ENCODE peak calls at places on chromosomes 2 and 18, in six cellular contexts. One of them, this sample, is unnamed.

GRCh38 chr2:99337931-99338580 is 867 bp downstream of the EIF5B start:
- DNase-seq in DND-41: no peak
- DNase-seq in tibial artery: no peak
- DNase-seq in A549: peak
- DNase-seq in astrocyte of the spinal cord: peak
- DNase-seq in fibroblast of lung: peak
- DNase-seq in this sample: peak

GRCh38 chr2:114127372-114127771 is 237.5 kb downstream of the ACTR3 start:
- DNase-seq in astrocyte of the spinal cord: no peak
- DNase-seq in fibroblast of lung: no peak
- DNase-seq in DND-41: no peak
- DNase-seq in A549: no peak
- DNase-seq in tibial artery: no peak
- DNase-seq in this sample: no peak

GRCh38 chr2:160224507-160224906 is 24.4 kb upstream of the ITGB6 start:
- DNase-seq in DND-41: no peak
- DNase-seq in fibroblast of lung: no peak
- DNase-seq in tibial artery: no peak
- DNase-seq in astrocyte of the spinal cord: no peak
- DNase-seq in A549: no peak
- DNase-seq in this sample: no peak

GRCh38 chr2:150572961-150573395 is 85.5 kb upstream of the RND3 start:
- DNase-seq in tibial artery: no peak
- DNase-seq in A549: no peak
- DNase-seq in DND-41: no peak
- DNase-seq in fibroblast of lung: no peak
- DNase-seq in astrocyte of the spinal cord: no peak
- DNase-seq in this sample: no peak

GRCh38 chr2:145207884-145208283 is 688.0 kb upstream of the ZEB2 start:
- DNase-seq in DND-41: no peak
- DNase-seq in astrocyte of the spinal cord: no peak
- DNase-seq in tibial artery: no peak
- DNase-seq in A549: no peak
- DNase-seq in fibroblast of lung: no peak
- DNase-seq in this sample: no peak

GRCh38 chr2:226048625-226049024 is 649.1 kb downstream of the NYAP2 start:
- DNase-seq in A549: peak
- DNase-seq in fibroblast of lung: peak
- DNase-seq in DND-41: no peak
- DNase-seq in tibial artery: no peak
- DNase-seq in astrocyte of the spinal cord: peak
- DNase-seq in this sample: peak

GRCh38 chr2:14941151-14941631 is 308.7 kb downstream of the LRATD1 start:
- DNase-seq in astrocyte of the spinal cord: no peak
- DNase-seq in tibial artery: no peak
- DNase-seq in A549: no peak
- DNase-seq in DND-41: no peak
- DNase-seq in fibroblast of lung: peak
- DNase-seq in this sample: no peak

GRCh38 chr18:60987963-60988362 is 345.3 kb upstream of the CDH20 start:
- DNase-seq in tibial artery: no peak
- DNase-seq in fibroblast of lung: peak
- DNase-seq in DND-41: no peak
- DNase-seq in astrocyte of the spinal cord: peak
- DNase-seq in A549: no peak
- DNase-seq in this sample: no peak

GRCh38 chr18:33560686-33561370 is 17.2 kb upstream of the ASXL3 start:
- DNase-seq in fibroblast of lung: peak
- DNase-seq in A549: no peak
- DNase-seq in astrocyte of the spinal cord: peak
- DNase-seq in tibial artery: no peak
- DNase-seq in DND-41: peak
- DNase-seq in this sample: peak

GRCh38 chr2:6780765-6781274 is 84.9 kb downstream of the CMPK2 start:
- DNase-seq in fibroblast of lung: peak
- DNase-seq in tibial artery: no peak
- DNase-seq in astrocyte of the spinal cord: peak
- DNase-seq in A549: no peak
- DNase-seq in DND-41: peak
- DNase-seq in this sample: peak

GRCh38 chr2:164164602-164165001 is 428.8 kb upstream of the FIGN start:
- DNase-seq in tibial artery: no peak
- DNase-seq in astrocyte of the spinal cord: no peak
- DNase-seq in A549: no peak
- DNase-seq in DND-41: no peak
- DNase-seq in fibroblast of lung: no peak
- DNase-seq in this sample: no peak

GRCh38 chr18:48270929-48271328 is 138.3 kb downstream of the ZBTB7C start:
- DNase-seq in fibroblast of lung: no peak
- DNase-seq in astrocyte of the spinal cord: no peak
- DNase-seq in DND-41: no peak
- DNase-seq in A549: no peak
- DNase-seq in tibial artery: no peak
- DNase-seq in this sample: no peak

GRCh38 chr2:98403878-98404277 is 40.8 kb upstream of the INPP4A start:
- DNase-seq in A549: no peak
- DNase-seq in astrocyte of the spinal cord: no peak
- DNase-seq in DND-41: no peak
- DNase-seq in tibial artery: no peak
- DNase-seq in fibroblast of lung: no peak
- DNase-seq in this sample: no peak

GRCh38 chr2:117321816-117322215 is 492.7 kb upstream of the DDX18 start:
- DNase-seq in DND-41: no peak
- DNase-seq in tibial artery: no peak
- DNase-seq in astrocyte of the spinal cord: no peak
- DNase-seq in A549: no peak
- DNase-seq in fibroblast of lung: no peak
- DNase-seq in this sample: no peak

GRCh38 chr18:657998-658946 is 819 bp downstream of the TYMS start:
- DNase-seq in DND-41: peak
- DNase-seq in A549: peak
- DNase-seq in astrocyte of the spinal cord: peak
- DNase-seq in tibial artery: peak
- DNase-seq in fibroblast of lung: peak
- DNase-seq in this sample: peak

GRCh38 chr2:19860022-19860421 is 41.8 kb downstream of the TTC32 start:
- DNase-seq in A549: no peak
- DNase-seq in tibial artery: peak
- DNase-seq in DND-41: no peak
- DNase-seq in fibroblast of lung: peak
- DNase-seq in astrocyte of the spinal cord: no peak
- DNase-seq in this sample: no peak

GRCh38 chr2:240913810-240914644 is 7.9 kb downstream of the CROCC2 start:
- DNase-seq in astrocyte of the spinal cord: peak
- DNase-seq in fibroblast of lung: peak
- DNase-seq in A549: peak
- DNase-seq in DND-41: peak
- DNase-seq in tibial artery: peak
- DNase-seq in this sample: peak

GRCh38 chr2:177284531-177284930 is 20.0 kb upstream of the NFE2L2 start:
- DNase-seq in A549: no peak
- DNase-seq in tibial artery: no peak
- DNase-seq in fibroblast of lung: no peak
- DNase-seq in DND-41: no peak
- DNase-seq in astrocyte of the spinal cord: no peak
- DNase-seq in this sample: no peak

GRCh38 chr2:160301420-160301819 is 101.3 kb upstream of the ITGB6 start:
- DNase-seq in astrocyte of the spinal cord: no peak
- DNase-seq in DND-41: no peak
- DNase-seq in fibroblast of lung: no peak
- DNase-seq in A549: no peak
- DNase-seq in tibial artery: no peak
- DNase-seq in this sample: no peak

GRCh38 chr2:176464886-176465564 is 195.8 kb downstream of the MTX2 start:
- DNase-seq in fibroblast of lung: no peak
- DNase-seq in DND-41: no peak
- DNase-seq in astrocyte of the spinal cord: no peak
- DNase-seq in tibial artery: no peak
- DNase-seq in A549: no peak
- DNase-seq in this sample: no peak

GRCh38 chr2:236569593-236569973 is at the start of gene ACKR3:
- DNase-seq in DND-41: peak
- DNase-seq in fibroblast of lung: peak
- DNase-seq in A549: peak
- DNase-seq in astrocyte of the spinal cord: peak
- DNase-seq in tibial artery: peak
- DNase-seq in this sample: peak

GRCh38 chr2:5521462-5521861 is 170.7 kb upstream of the SOX11 start:
- DNase-seq in tibial artery: no peak
- DNase-seq in astrocyte of the spinal cord: no peak
- DNase-seq in DND-41: no peak
- DNase-seq in fibroblast of lung: peak
- DNase-seq in A549: no peak
- DNase-seq in this sample: no peak

DNA sequence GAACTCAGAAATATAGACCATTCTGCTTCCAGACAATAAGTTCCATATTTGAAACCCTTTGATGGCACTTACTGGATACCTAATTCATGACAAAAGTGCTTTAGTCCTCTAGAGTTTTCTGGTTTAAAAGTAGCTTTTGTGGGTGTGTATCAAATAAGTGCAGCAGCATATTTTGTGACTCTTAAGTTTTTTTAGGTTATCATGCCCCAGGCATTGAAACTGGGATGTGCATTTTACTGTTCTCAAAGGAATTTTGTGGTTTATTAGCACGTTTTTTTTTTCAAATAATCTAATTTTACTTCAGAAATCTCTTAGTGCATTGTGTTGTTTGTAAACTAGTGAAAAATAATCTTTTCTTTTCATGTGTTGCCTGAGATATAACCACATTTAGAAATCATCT is 1.5 kb downstream of the XRCC5 start:
- DNase-seq in tibial artery: no peak
- DNase-seq in fibroblast of lung: no peak
- DNase-seq in DND-41: no peak
- DNase-seq in astrocyte of the spinal cord: no peak
- DNase-seq in A549: no peak
- DNase-seq in this sample: no peak
- H3K4me3 ChIP-seq in tibial artery: peak
- H3K4me3 ChIP-seq in fibroblast of lung: peak
- H3K4me3 ChIP-seq in DND-41: peak
- H3K4me3 ChIP-seq in astrocyte of the spinal cord: peak
- H3K4me3 ChIP-seq in A549: peak
- H3K4me3 ChIP-seq in this sample: peak

GRCh38 chr2:223758131-223758840 is 79.1 kb downstream of the AP1S3 start:
- DNase-seq in DND-41: no peak
- DNase-seq in fibroblast of lung: no peak
- DNase-seq in A549: no peak
- DNase-seq in astrocyte of the spinal cord: no peak
- DNase-seq in tibial artery: no peak
- DNase-seq in this sample: no peak

GRCh38 chr2:223762853-223763252 is 74.5 kb downstream of the AP1S3 start:
- DNase-seq in tibial artery: no peak
- DNase-seq in astrocyte of the spinal cord: peak
- DNase-seq in fibroblast of lung: peak
- DNase-seq in DND-41: no peak
- DNase-seq in A549: no peak
- DNase-seq in this sample: peak

GRCh38 chr2:223764796-223765195 is 72.6 kb downstream of the AP1S3 start:
- DNase-seq in tibial artery: no peak
- DNase-seq in fibroblast of lung: no peak
- DNase-seq in A549: no peak
- DNase-seq in astrocyte of the spinal cord: no peak
- DNase-seq in DND-41: no peak
- DNase-seq in this sample: no peak

GRCh38 chr2:223759569-223760430 is 77.6 kb downstream of the AP1S3 start:
- DNase-seq in DND-41: no peak
- DNase-seq in astrocyte of the spinal cord: peak
- DNase-seq in fibroblast of lung: peak
- DNase-seq in tibial artery: no peak
- DNase-seq in A549: peak
- DNase-seq in this sample: no peak

DNA sequence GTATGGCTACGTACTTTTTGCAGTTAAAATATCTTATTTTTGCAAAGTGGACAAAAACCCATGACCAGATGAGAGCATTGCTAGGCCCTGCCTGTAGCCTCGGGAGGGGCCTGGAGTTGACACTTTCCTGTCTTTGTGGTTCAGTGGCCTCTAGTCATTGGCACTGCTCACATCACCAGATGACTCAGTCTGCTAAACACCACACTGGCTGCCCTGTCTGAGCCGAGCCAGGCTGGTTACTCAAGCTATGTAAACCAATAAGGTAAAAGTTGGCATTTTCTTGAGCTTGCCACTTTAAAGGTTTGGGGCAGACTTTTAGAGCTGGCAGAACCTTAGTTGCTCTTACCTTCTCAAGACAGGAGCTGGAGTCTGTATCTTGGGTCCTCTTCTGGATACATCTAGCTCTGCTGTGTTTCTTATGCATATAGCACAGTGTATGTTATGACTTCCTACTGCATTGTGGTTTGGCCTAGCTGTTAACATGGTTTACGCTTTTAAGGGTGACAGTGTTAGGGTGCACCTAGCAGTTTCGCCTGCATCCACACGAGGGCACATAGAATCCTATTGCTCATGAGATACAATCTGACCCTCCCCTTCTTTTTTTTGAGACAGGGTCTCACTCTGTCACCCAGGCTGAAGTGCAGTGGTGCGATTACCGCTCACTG is 76.4 kb downstream of the AP1S3 start:
- DNase-seq in astrocyte of the spinal cord: peak
- DNase-seq in tibial artery: no peak
- DNase-seq in A549: peak
- DNase-seq in DND-41: no peak
- DNase-seq in fibroblast of lung: peak
- DNase-seq in this sample: peak
- TF ChIP-seq CTCF in astrocyte of the spinal cord: peak
- TF ChIP-seq CTCF in tibial artery: no peak
- TF ChIP-seq CTCF in A549: peak
- TF ChIP-seq CTCF in DND-41: peak
- TF ChIP-seq CTCF in fibroblast of lung: no peak
- TF ChIP-seq CTCF in this sample: peak

GRCh38 chr2:96870631-96871255 is 863 bp upstream of the SEMA4C start:
- DNase-seq in fibroblast of lung: no peak
- DNase-seq in DND-41: peak
- DNase-seq in tibial artery: peak
- DNase-seq in astrocyte of the spinal cord: peak
- DNase-seq in A549: no peak
- DNase-seq in this sample: no peak
- H3K4me3 ChIP-seq in fibroblast of lung: peak
- H3K4me3 ChIP-seq in DND-41: no peak
- H3K4me3 ChIP-seq in tibial artery: peak
- H3K4me3 ChIP-seq in astrocyte of the spinal cord: peak
- H3K4me3 ChIP-seq in A549: peak
- H3K4me3 ChIP-seq in this sample: peak

DNA sequence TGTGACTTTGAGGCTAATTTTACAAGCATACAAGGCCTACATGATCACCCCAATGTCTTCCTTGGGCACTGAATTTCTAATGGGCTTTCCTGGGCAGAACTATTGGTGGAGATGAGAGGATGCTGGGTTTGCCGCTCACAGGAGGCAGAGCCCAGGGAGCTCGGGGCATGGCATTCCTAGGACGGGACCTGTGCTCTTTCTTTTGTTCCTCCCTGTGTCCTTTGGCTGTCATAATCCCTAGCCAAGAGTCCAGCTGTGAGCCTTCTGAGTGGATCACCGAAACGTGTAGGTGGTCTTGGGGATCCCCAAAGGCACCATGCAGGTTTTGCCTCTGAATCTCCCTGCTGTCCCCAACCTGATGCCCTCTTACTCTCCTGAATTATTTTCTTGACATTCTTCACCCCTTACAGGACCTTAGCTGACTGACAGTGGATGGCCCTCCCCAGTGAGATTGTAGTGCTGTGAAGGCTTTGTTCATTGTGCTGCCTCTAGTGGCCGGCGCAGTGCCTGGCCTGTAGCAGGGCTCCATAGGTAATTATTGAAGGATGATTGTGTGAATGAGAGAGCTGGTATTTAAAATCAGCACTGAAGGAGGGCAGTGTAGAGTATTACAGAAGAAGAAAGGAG is 221.9 kb downstream of the ZNF407 start:
- DNase-seq in DND-41: peak
- DNase-seq in astrocyte of the spinal cord: no peak
- DNase-seq in tibial artery: no peak
- DNase-seq in A549: peak
- DNase-seq in fibroblast of lung: no peak
- DNase-seq in this sample: no peak
- TF ChIP-seq CTCF in DND-41: peak
- TF ChIP-seq CTCF in astrocyte of the spinal cord: peak
- TF ChIP-seq CTCF in tibial artery: no peak
- TF ChIP-seq CTCF in A549: no peak
- TF ChIP-seq CTCF in fibroblast of lung: no peak
- TF ChIP-seq CTCF in this sample: peak

This sample was measured in fibroblast of villous mesenchyme.